ENCODE peak calls at places on chromosomes 4 and X, in six cellular contexts. L, V, B, E, R and I are unnamed samples.

GRCh38 chrX:154431321-154431720 is 2.8 kb downstream of the ATP6AP1 start:
- DNase-seq in V (no peak), E (no peak), L (no peak), B (peak; percentile 76), R (no peak), I (no peak)

GRCh38 chr4:89998350-89999098 is 103.9 kb downstream of the MMRN1 start:
- DNase-seq in B (no peak), V (no peak), R (no peak), E (no peak), L (no peak), I (no peak)

GRCh38 chr4:182880387-182881356 is 36.5 kb downstream of the DCTD start:
- DNase-seq in R (no peak), L (no peak), B (peak; percentile 51), E (no peak), V (no peak), I (no peak)

GRCh38 chr4:108635070-108635655 is 14.8 kb downstream of the RPL34 start:
- DNase-seq in B (no peak), R (no peak), L (peak; percentile 44), V (no peak), E (no peak), I (no peak)

GRCh38 chr4:175833574-175834350 is 21.7 kb upstream of the GPM6A start:
- DNase-seq in L (no peak), R (no peak), B (no peak), E (no peak), V (no peak), I (no peak)

GRCh38 chr4:139501117-139501516 is 47.2 kb downstream of the RAB33B start:
- DNase-seq in E (no peak), R (no peak), L (no peak), B (no peak), V (no peak), I (no peak)

GRCh38 chrX:100615015-100615414 is 21.6 kb downstream of the TSPAN6 start:
- DNase-seq in B (no peak), E (peak; percentile 47), R (peak; percentile 86), V (no peak), L (peak; percentile 51), I (no peak)

GRCh38 chr4:99998062-99998880 is 48.2 kb upstream of the H2AZ1 start:
- DNase-seq in R (peak; percentile 68), V (no peak), E (no peak), L (no peak), B (no peak), I (no peak)

GRCh38 chr4:123365412-123365811 is 31.2 kb upstream of the SPRY1 start:
- DNase-seq in V (no peak), E (no peak), B (no peak), L (no peak), R (peak; percentile 52), I (no peak)

GRCh38 chrX:153925739-153926593 is at the start of gene ARHGAP4:
- DNase-seq in L (no peak), E (no peak), B (no peak), R (no peak), V (no peak), I (no peak)

GRCh38 chr4:38313175-38313574 is 350.8 kb upstream of the KLF3 start:
- DNase-seq in L (no peak), V (no peak), E (no peak), B (no peak), R (no peak), I (no peak)

GRCh38 chr4:13984996-13985780 is 357.7 kb upstream of the BOD1L1 start:
- DNase-seq in L (no peak), E (no peak), R (peak; percentile 88), V (no peak), B (no peak), I (no peak)

GRCh38 chr4:141652161-141652778 is 15.9 kb downstream of the IL15 start:
- DNase-seq in R (peak; percentile 89), B (no peak), L (no peak), V (no peak), E (no peak), I (no peak)

GRCh38 chrX:70410921-70411320 is 12.2 kb upstream of the GDPD2 start:
- DNase-seq in L (no peak), E (no peak), V (no peak), R (no peak), B (no peak), I (no peak)

GRCh38 chr4:102036619-102037376 is 246.3 kb downstream of the BANK1 start:
- DNase-seq in E (no peak), V (no peak), B (no peak), L (no peak), R (peak; percentile 48), I (no peak)

GRCh38 chr4:125140966-125141495 is 173.7 kb upstream of the FAT4 start:
- DNase-seq in B (no peak), E (no peak), R (peak; percentile 65), L (no peak), V (no peak), I (no peak)

GRCh38 chr4:86450861-86451260 is 91.0 kb upstream of the MAPK10 start:
- DNase-seq in E (no peak), L (no peak), B (no peak), R (no peak), V (no peak), I (no peak)

GRCh38 chrX:134570509-134570846 is 87.8 kb downstream of the PLAC1 start:
- DNase-seq in L (no peak), V (no peak), R (no peak), B (no peak), E (no peak), I (no peak)

GRCh38 chr4:149973181-149973580 is 105.1 kb upstream of the DCLK2 start:
- DNase-seq in V (no peak), E (no peak), R (no peak), B (no peak), L (no peak), I (no peak)

GRCh38 chr4:28654618-28655017 is 1794.0 kb downstream of the STIM2 start:
- DNase-seq in B (no peak), R (peak; percentile 6), V (no peak), E (no peak), L (no peak), I (no peak)

GRCh38 chr4:91447168-91447567 is 856.6 kb upstream of the GRID2 start:
- DNase-seq in E (no peak), B (no peak), V (no peak), L (no peak), R (no peak), I (no peak)

GRCh38 chr4:25861951-25862410 is 807 bp downstream of the SEL1L3 start:
- DNase-seq in E (no peak), B (no peak), R (peak; percentile 43), L (peak; percentile 72), V (no peak), I (no peak)

GRCh38 chr4:38955957-38956356 is 76.3 kb downstream of the TMEM156 start:
- DNase-seq in E (no peak), L (no peak), B (no peak), V (no peak), R (no peak), I (no peak)

GRCh38 chr4:61152433-61152832 is 47.7 kb upstream of the ADGRL3 start:
- DNase-seq in V (no peak), L (no peak), R (no peak), E (no peak), B (no peak), I (no peak)

GRCh38 chr4:151644625-151645024 is 116.2 kb downstream of the GATB start:
- DNase-seq in V (no peak), E (no peak), L (peak; percentile 89), R (no peak), B (no peak), I (no peak)
- TF ChIP-seq CTCF in V (no peak), E (no peak), L (peak; percentile 83), R (peak; percentile 51), B (no peak), I (peak; percentile 60)

GRCh38 chr4:42278709-42279324 is 118.5 kb upstream of the SHISA3 start:
- DNase-seq in B (no peak), R (no peak), V (no peak), L (peak; percentile 62), E (no peak), I (no peak)
- TF ChIP-seq CTCF in B (no peak), R (no peak), V (no peak), L (peak; percentile 65), E (no peak), I (peak; percentile 12)

DNA sequence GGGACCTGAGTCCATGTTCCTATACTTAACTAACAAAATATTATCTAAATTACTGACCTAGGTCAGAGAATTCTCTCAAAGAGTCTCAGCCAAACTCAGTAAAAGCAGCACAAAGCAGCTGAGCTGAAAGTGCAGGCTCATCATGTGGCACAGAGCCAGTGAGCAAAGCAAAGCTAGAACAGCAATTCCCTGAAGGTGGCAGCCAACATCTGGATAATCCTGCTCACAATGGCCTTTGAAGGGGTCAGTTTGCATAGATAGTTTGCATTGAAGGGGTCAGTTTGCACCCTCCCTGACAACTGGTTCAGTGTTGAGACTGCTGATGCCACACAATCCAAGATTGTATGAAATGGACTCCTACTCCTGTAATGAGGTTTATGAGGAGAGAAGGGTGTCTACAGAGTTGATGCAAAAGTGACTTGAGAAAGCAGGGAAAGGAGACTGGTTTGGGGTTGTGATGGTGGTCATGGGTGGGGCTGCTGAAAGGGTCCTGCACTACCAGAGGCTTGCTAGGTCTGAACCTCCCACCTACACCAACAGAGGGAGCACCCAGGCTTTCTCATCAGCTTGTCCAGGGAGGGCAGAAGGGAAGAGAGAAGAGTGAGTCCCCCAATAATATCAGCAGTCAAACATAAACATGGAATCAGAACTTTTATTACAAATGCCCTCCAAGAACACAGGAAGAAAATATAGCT is 39.7 kb downstream of the TRIM61 start:
- DNase-seq in E (no peak), B (no peak), R (peak; percentile 70), V (no peak), L (peak; percentile 84), I (no peak)
- TF ChIP-seq CTCF in E (no peak), B (no peak), R (peak; percentile 51), V (no peak), L (peak; percentile 74), I (peak; percentile 24)

GRCh38 chr4:71052034-71052433 is 58.6 kb downstream of the DCK start:
- DNase-seq in E (no peak), L (no peak), R (no peak), B (no peak), V (no peak), I (no peak)

GRCh38 chr4:71049395-71049794 is 55.9 kb downstream of the DCK start:
- DNase-seq in B (no peak), V (no peak), L (no peak), R (no peak), E (no peak), I (no peak)

GRCh38 chr4:71052716-71053115 is 59.3 kb downstream of the DCK start:
- DNase-seq in V (no peak), R (no peak), L (no peak), E (no peak), B (no peak), I (no peak)

GRCh38 chr4:71045256-71045655 is 51.8 kb downstream of the DCK start:
- DNase-seq in V (no peak), L (no peak), R (no peak), B (no peak), E (no peak), I (no peak)

GRCh38 chr4:71050809-71051208 is 57.4 kb downstream of the DCK start:
- DNase-seq in V (no peak), B (no peak), R (no peak), L (no peak), E (no peak), I (no peak)
- TF ChIP-seq CTCF in V (no peak), B (no peak), R (no peak), L (no peak), E (no peak), I (peak; percentile 60)